ENCODE peak calls at places on chromosome 15, in six cellular contexts. P is mesenchymal stem cell, F is IMR-90, S is H9, V is mesendoderm, K is H1. E is an unnamed sample.

GRCh38 chr15:44087578-44088190 is 107.4 kb downstream of the FRMD5 start:
- DNase-seq in P (peak), F (peak), S (no peak), V (peak), K (no peak), E (no peak)

GRCh38 chr15:51025454-51025846 is 69.3 kb downstream of the TNFAIP8L3 start:
- DNase-seq in P (no peak), F (no peak), S (no peak), V (no peak), K (no peak), E (no peak)

GRCh38 chr15:62643571-62643970 is 399.0 kb upstream of the TPM1 start:
- DNase-seq in P (no peak), F (no peak), S (no peak), V (no peak), K (no peak), E (no peak)

GRCh38 chr15:69979783-69980182 is 117.9 kb downstream of the TLE3 start:
- DNase-seq in P (no peak), F (no peak), S (no peak), V (no peak), K (no peak), E (no peak)

GRCh38 chr15:90592144-90592887 is 62.6 kb downstream of the CRTC3 start:
- DNase-seq in P (peak), F (peak), S (no peak), V (no peak), K (no peak), E (no peak)

GRCh38 chr15:89893027-89893426 is 767 bp downstream of the AP3S2 start:
- DNase-seq in P (peak), F (peak), S (no peak), V (no peak), K (no peak), E (no peak)

GRCh38 chr15:58475573-58476524 is 44.1 kb downstream of the LIPC start:
- DNase-seq in P (peak), F (peak), S (no peak), V (no peak), K (no peak), E (peak)

GRCh38 chr15:78000089-78000926 is 77.2 kb downstream of the TBC1D2B start:
- DNase-seq in P (peak), F (peak), S (peak), V (peak), K (peak), E (peak)

GRCh38 chr15:27855137-27855536 is 244.0 kb downstream of the OCA2 start:
- DNase-seq in P (no peak), F (no peak), S (no peak), V (no peak), K (peak), E (no peak)

GRCh38 chr15:62927196-62927595 is 115.4 kb upstream of the TPM1 start:
- DNase-seq in P (no peak), F (peak), S (no peak), V (no peak), K (no peak), E (no peak)

GRCh38 chr15:39205506-39206371 is 375.1 kb upstream of the THBS1 start:
- DNase-seq in P (no peak), F (no peak), S (no peak), V (no peak), K (no peak), E (no peak)

GRCh38 chr15:39834256-39834655 is 51.6 kb upstream of the FSIP1 start:
- DNase-seq in P (peak), F (peak), S (no peak), V (no peak), K (no peak), E (no peak)

GRCh38 chr15:89805241-89806216 is 9.1 kb downstream of the ANPEP start:
- DNase-seq in P (no peak), F (no peak), S (no peak), V (no peak), K (no peak), E (no peak)

GRCh38 chr15:49706805-49707204 is 86.0 kb downstream of the DTWD1 start:
- DNase-seq in P (no peak), F (no peak), S (no peak), V (no peak), K (no peak), E (no peak)

GRCh38 chr15:80275946-80276345 is 23.9 kb upstream of the CTXND1 start:
- DNase-seq in P (no peak), F (peak), S (no peak), V (no peak), K (no peak), E (no peak)

GRCh38 chr15:68464451-68465090 is 32.6 kb upstream of the ITGA11 start:
- DNase-seq in P (peak), F (peak), S (no peak), V (no peak), K (no peak), E (no peak)

GRCh38 chr15:89074402-89075012 is 13.7 kb upstream of the ABHD2 start:
- DNase-seq in P (no peak), F (no peak), S (no peak), V (no peak), K (no peak), E (no peak)

GRCh38 chr15:90039996-90040395 is 38.9 kb downstream of the ZNF710 start:
- DNase-seq in P (no peak), F (no peak), S (no peak), V (no peak), K (no peak), E (no peak)

GRCh38 chr15:71448688-71449114 is 333.4 kb downstream of the THSD4 start:
- DNase-seq in P (peak), F (peak), S (peak), V (peak), K (peak), E (peak)

GRCh38 chr15:33675246-33675645 is 293.1 kb upstream of the CHRM5 start:
- DNase-seq in P (no peak), F (no peak), S (no peak), V (peak), K (no peak), E (peak)

GRCh38 chr15:70427531-70428120 is 329.9 kb upstream of the TLE3 start:
- DNase-seq in P (no peak), F (no peak), S (no peak), V (peak), K (no peak), E (no peak)

GRCh38 chr15:40063563-40064011 is 24.6 kb upstream of the SRP14 start:
- DNase-seq in P (peak), F (peak), S (no peak), V (no peak), K (no peak), E (no peak)

GRCh38 chr15:50953302-50953701 is 44.8 kb downstream of the AP4E1 start:
- DNase-seq in P (peak), F (peak), S (no peak), V (no peak), K (no peak), E (no peak)

GRCh38 chr15:101042320-101042719 is 123.2 kb downstream of the LRRK1 start:
- DNase-seq in P (no peak), F (no peak), S (peak), V (no peak), K (peak), E (no peak)

GRCh38 chr15:93974804-93975481 is 256.4 kb upstream of the MCTP2 start:
- DNase-seq in P (no peak), F (peak), S (peak), V (peak), K (no peak), E (peak)

GRCh38 chr15:46654993-46655392 is 1020.2 kb downstream of the SQOR start:
- DNase-seq in P (peak), F (no peak), S (no peak), V (no peak), K (no peak), E (no peak)

GRCh38 chr15:101807345-101807945 is 4.1 kb downstream of the OR4F6 start:
- DNase-seq in P (peak), F (peak), S (no peak), V (no peak), K (no peak), E (no peak)

GRCh38 chr15:70597056-70597603 is 166.2 kb downstream of the UACA start:
- DNase-seq in P (no peak), F (no peak), S (peak), V (no peak), K (peak), E (no peak)

GRCh38 chr15:34708422-34708821 is 46.4 kb downstream of the GJD2 start:
- DNase-seq in P (peak), F (peak), S (peak), V (peak), K (no peak), E (peak)

GRCh38 chr15:38843736-38844590 is 279.3 kb upstream of the RASGRP1 start:
- DNase-seq in P (peak), F (peak), S (no peak), V (no peak), K (no peak), E (no peak)

GRCh38 chr15:36599824-36600365 is 20.5 kb downstream of the CDIN1 start:
- DNase-seq in P (no peak), F (no peak), S (no peak), V (no peak), K (no peak), E (no peak)

DNA sequence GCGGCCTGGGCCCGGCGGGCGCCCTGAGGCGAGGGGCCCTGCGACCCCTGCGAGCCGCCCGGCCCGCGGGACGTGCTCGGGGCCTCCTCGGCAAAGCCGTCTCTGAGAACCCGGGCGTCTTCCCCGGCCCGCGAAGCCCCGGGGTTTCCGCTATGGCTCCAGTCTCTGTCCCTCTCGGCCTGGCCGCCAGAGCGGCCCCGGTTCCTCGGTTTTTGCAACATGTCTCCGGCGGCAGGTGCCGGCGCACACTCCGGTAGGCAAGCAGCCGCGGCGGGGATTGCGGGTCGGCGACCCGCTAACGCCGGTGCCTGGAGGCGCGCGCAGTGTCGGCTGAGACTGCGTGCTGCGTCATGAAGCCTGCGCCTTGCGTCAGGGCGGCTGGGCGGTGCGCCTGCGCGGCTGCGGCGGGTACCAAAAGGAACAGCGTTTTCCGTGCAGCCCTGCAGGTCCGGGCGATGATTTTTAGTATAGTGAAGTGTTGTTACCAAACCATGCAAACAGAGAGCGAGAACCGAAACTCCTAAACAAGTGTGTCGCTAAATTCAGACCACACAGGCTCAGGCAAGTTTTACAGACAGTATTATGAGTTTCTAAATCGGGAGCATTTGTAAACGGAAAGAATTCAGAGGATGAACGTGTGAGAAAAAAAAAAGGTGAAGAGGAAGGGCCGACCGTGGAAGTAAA is at the start of gene NSMCE3:
- DNase-seq in P (peak), F (peak), S (peak), V (peak), K (peak), E (peak)
- H3K18ac ChIP-seq in P (peak), F (peak), S (no peak), V (peak), K (peak), E (peak)

DNA sequence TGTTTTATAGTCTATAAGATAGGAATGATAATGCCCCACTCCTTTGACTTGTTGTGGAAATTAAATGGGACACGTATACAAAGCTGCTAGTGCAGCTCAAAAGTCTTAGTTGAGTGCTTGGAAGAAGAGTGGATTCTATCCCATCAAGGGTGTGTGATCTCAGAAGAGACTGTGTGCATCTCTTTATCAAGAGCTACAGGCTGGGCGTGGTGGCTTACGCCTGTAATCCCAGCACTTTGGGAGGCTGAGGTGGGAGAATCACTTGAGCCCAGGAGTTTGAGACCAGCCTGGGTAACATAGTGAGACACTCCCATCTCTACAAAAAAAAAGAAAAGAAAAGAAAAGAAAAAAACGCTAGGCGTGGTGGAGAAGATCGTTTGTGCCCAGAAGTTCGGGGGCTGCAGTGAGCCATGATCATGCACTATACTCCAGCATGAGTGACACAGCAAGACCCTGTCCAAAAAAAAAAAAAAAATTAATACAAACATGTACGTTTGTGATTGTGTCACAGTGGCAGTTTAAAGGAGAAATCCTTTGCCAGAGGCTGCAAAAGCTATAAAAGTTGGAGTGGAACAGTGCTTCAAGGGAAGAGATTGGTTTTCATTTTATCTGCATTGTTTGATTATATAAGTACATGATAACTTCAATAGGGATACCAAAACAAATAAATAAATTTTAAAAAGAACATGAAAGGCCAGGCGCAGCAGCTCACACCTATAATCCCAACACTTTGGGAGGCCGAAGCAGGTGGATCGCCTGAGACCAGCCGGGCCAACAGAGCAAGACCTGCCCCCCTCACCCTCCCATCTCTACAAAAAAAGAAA is 895 bp upstream of the DIS3L start:
- DNase-seq in P (no peak), F (no peak), S (no peak), V (no peak), K (no peak), E (no peak)
- H2BK15ac ChIP-seq in P (no peak), F (no peak), S (no peak), V (no peak), K (no peak), E (no peak)

GRCh38 chr15:74383286-74383685 is 15.8 kb upstream of the CYP11A1 start:
- DNase-seq in P (no peak), F (no peak), S (no peak), V (no peak), K (no peak), E (no peak)
- H3K18ac ChIP-seq in P (no peak), F (no peak), S (no peak), V (no peak), K (no peak), E (no peak)

DNA sequence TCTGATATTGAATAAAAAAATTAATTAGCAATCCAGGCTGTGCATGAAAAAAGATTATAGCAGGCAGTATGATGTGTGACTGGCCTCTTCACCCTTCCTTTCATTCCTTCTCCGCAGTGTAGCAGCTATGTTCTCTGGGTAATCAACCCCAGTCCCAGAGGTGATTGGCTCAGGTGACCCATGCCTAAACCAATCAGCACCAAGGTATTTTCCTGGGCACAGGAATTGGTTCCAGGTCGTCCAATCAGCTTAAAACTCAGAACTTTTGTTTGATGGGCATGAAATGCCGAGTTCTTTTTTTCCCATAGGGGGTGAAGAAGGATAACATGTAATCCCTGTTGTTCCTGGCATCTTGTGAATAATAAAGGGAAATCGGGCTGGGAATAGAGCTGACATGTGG is 5.8 kb upstream of the BNC1 start:
- DNase-seq in P (no peak), F (no peak), S (no peak), V (peak), K (no peak), E (no peak)
- H2BK15ac ChIP-seq in P (no peak), F (no peak), S (no peak), V (no peak), K (no peak), E (no peak)

DNA sequence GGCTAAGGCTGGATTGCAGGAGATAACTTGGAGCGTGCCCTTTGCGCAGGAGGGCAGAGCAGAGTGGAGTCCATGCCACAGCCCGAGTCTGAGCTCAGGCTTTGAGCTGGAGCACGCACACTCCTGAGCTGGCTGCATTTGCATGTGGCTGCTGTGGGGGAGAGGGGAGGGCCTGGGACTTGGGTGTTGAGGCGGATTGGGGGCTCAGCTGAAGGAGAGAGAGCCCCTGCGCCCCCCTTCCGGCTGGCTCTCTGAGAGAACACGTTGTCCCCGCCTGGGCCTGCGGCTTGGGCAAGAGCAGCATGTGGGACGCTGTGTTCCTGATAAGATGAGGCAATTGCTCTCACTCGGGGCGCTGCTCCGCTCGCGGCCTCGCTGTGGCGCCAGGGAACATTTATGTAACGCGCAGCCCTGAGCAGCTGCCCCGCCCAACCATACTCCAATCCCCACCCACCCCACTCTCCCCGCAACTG is 39.1 kb downstream of the KLF13 start:
- DNase-seq in P (peak), F (peak), S (peak), V (peak), K (peak), E (peak)
- H3K18ac ChIP-seq in P (peak), F (no peak), S (peak), V (peak), K (peak), E (peak)

DNA sequence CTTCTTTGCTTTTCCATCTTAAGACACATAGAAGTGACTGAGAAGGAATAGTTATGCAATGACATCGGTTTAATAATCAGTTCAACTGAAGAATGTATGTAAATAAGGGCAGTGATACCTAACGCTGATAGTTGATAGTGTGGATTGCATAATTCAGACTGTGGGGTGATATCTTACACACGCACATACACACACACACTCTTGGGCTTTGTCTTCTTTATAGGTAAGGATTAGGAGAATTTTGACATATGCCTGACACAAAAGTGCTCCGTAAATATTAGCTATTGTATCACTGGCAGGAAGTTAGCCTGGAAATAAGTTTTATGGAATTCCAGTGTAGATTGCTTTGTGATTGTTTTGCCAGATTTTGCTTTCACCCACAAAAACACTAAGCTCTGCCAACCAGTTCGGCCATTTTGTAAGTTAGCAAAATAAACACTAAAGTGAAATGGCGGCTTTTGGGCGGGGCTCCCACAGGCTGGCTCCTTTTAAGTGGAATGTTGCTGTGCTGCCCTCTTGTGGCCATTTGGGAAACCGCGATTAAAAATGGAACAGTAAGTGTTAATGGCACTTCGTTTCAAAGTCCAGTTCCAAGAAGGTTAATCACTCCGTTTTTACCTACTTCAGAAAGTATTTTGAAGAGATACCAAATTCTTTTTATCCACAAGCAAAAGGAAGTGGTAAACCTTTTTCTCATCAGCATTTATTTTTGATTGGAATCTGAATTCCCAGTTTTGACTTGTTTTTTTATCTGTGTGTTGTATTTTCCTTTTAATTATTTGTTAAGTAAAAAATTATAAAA is 17.7 kb downstream of the CHD2 start:
- DNase-seq in P (peak), F (peak), S (peak), V (peak), K (peak), E (peak)
- H2BK15ac ChIP-seq in P (no peak), F (peak), S (no peak), V (no peak), K (no peak), E (no peak)

DNA sequence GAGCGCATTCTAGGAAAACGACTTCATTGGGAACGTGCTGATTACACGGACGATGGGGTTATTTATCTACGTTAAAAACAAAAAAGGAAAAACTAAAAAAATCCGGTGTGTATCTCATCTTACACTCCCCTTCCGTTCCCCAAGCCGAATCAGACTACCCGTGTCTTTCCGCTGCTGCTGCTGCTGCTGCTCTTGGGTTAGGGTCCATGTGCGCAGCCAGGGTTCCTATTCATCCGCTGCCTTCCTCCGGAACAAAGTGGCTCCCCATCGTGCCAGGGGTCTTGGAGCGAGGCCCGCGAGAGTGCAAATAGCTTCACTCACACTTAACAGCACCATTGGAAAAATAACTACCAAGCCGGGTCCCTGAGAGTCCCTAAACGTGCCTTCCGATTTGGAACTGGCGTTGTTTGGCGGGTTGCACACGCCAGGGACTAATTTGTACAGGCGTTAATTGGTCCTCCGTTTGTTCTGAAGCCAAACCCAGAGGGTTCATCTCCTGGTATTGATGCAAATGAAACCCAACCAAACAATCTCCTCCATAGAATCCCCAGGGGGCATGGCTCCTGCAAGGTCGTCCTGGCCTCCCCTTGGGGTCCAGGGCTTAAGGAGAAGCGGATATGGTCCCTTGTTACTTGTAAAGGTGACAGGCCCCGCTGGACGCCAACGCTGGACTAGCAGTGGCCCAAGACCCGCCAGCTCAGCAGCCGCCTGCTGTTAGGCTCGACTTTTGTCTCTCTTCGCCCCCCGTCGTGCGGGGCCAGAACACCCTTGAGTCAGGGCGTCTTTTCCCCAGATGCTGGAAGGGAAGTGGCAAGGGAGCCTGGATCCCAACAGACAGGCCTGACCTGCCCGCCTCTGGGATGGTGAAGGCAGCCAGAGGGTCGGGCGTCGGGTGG is 11.0 kb upstream of the ONECUT1 start:
- DNase-seq in P (no peak), F (no peak), S (no peak), V (peak), K (no peak), E (no peak)
- H3K18ac ChIP-seq in P (no peak), F (no peak), S (no peak), V (no peak), K (no peak), E (no peak)